ENCODE peak calls at places on chromosome 15, in seven cellular contexts. K is activated gamma-delta T cell treated with Interleukin-2 at 50 U/mL for 16 hours, A is SHP77 treated with DMSO at 0.1 percent for 48 hours, F is HEK293T, L is lower leg skin, Q is pons, G is EL. Z is an unnamed sample.

GRCh38 chr15:69039516-69040225 is 25.2 kb downstream of the NOX5 start:
- DNase-seq in Q (no peak), G (no peak), K (no peak), A (no peak), F (no peak), L (no peak), Z (no peak)

GRCh38 chr15:52795464-52796227 is 5.5 kb upstream of the ONECUT1 start:
- DNase-seq in L (no peak), A (no peak), G (no peak), F (no peak), K (no peak), Q (no peak), Z (no peak)

GRCh38 chr15:48963524-48964113 is at the start of gene SHC4:
- DNase-seq in F (peak), G (peak), L (no peak), K (no peak), A (peak), Q (peak), Z (no peak)

GRCh38 chr15:43287254-43287653 is 20.5 kb upstream of the TGM5 start:
- DNase-seq in Q (no peak), G (no peak), F (no peak), L (no peak), K (no peak), A (no peak), Z (no peak)

GRCh38 chr15:89566141-89566540 is 9.1 kb upstream of the TICRR start:
- DNase-seq in Q (no peak), K (no peak), L (no peak), G (no peak), F (no peak), A (no peak), Z (no peak)

GRCh38 chr15:56754993-56755392 is 21.7 kb upstream of the ZNF280D start:
- DNase-seq in K (no peak), A (no peak), Q (no peak), L (no peak), G (peak), F (no peak), Z (no peak)

GRCh38 chr15:39083213-39083612 is 497.7 kb upstream of the THBS1 start:
- DNase-seq in G (no peak), Q (no peak), A (no peak), F (no peak), K (no peak), L (no peak), Z (no peak)

GRCh38 chr15:38557855-38558713 is 6.5 kb downstream of the RASGRP1 start:
- DNase-seq in L (no peak), K (no peak), G (no peak), Q (no peak), A (no peak), F (no peak), Z (no peak)

GRCh38 chr15:98070132-98070531 is 109.6 kb downstream of the ARRDC4 start:
- DNase-seq in K (no peak), Q (no peak), L (no peak), F (no peak), A (no peak), G (peak), Z (no peak)

GRCh38 chr15:64459382-64459781 is 996 bp upstream of the ZNF609 start:
- DNase-seq in G (no peak), A (no peak), K (no peak), F (no peak), Q (no peak), L (no peak), Z (no peak)

GRCh38 chr15:93270937-93271472 is 182.0 kb upstream of the RGMA start:
- DNase-seq in L (no peak), F (no peak), K (no peak), A (no peak), Q (no peak), G (no peak), Z (no peak)

GRCh38 chr15:89406218-89406716 is 71.6 kb upstream of the POLG start:
- DNase-seq in Q (no peak), A (no peak), K (no peak), F (no peak), G (peak), L (no peak), Z (no peak)

GRCh38 chr15:75836953-75837321 is 6.3 kb upstream of the UBE2Q2 start:
- DNase-seq in L (peak), A (no peak), Q (no peak), K (peak), G (peak), F (no peak), Z (peak)

GRCh38 chr15:25710184-25710583 is 152.9 kb downstream of the ATP10A start:
- DNase-seq in F (peak), K (peak), A (no peak), G (peak), L (no peak), Q (no peak), Z (no peak)

GRCh38 chr15:22780267-22780666 is 6.2 kb upstream of the NIPA1 start:
- DNase-seq in G (no peak), K (no peak), F (no peak), L (no peak), Q (no peak), A (no peak), Z (no peak)

GRCh38 chr15:74995779-74996765 is 709 bp downstream of the SCAMP5 start:
- DNase-seq in A (no peak), L (no peak), Q (peak), G (no peak), F (no peak), K (no peak), Z (no peak)

GRCh38 chr15:52642386-52643361 is 36.5 kb downstream of the ATOSA start:
- DNase-seq in L (no peak), A (no peak), Q (no peak), K (no peak), G (peak), F (no peak), Z (no peak)

GRCh38 chr15:51731549-51732267 is 5.7 kb downstream of the LYSMD2 start:
- DNase-seq in A (no peak), K (peak), Q (peak), F (no peak), L (peak), G (peak), Z (no peak)

GRCh38 chr15:56957812-56958406 is 39.5 kb downstream of the TCF12 start:
- DNase-seq in L (no peak), Q (no peak), G (no peak), A (no peak), F (no peak), K (no peak), Z (no peak)

GRCh38 chr15:81410318-81410753 is 36.3 kb upstream of the TMC3 start:
- DNase-seq in F (peak), K (no peak), G (peak), A (peak), L (peak), Q (peak), Z (peak)

GRCh38 chr15:39698444-39699390 is 83.9 kb downstream of the FSIP1 start:
- DNase-seq in L (no peak), A (no peak), F (no peak), Q (no peak), K (no peak), G (no peak), Z (no peak)

GRCh38 chr15:60444289-60444912 is 34.5 kb downstream of the ICE2 start:
- DNase-seq in G (peak), A (no peak), Q (no peak), K (no peak), F (no peak), L (no peak), Z (no peak)

GRCh38 chr15:67547064-67547463 is 4.6 kb downstream of the MAP2K5 start:
- DNase-seq in K (no peak), G (no peak), Q (no peak), L (no peak), F (no peak), A (no peak), Z (no peak)

GRCh38 chr15:91982401-91982800 is 128.9 kb downstream of the SLCO3A1 start:
- DNase-seq in K (no peak), L (no peak), G (no peak), F (no peak), Q (no peak), A (no peak), Z (no peak)

GRCh38 chr15:34851751-34852150 is 56.4 kb upstream of the ACTC1 start:
- DNase-seq in F (no peak), G (no peak), Q (no peak), A (no peak), K (no peak), L (no peak), Z (no peak)